ENCODE peak calls at places on chromosomes 5 and 9, in six cellular contexts. Q, H, N, G, Z and I are unnamed samples.

GRCh38 chr5:157690690-157691433 is 19.5 kb downstream of the C5orf52 start:
- DNase-seq in Q (no peak), H (no peak), N (no peak), G (no peak), Z (no peak), I (no peak)

GRCh38 chr5:66718374-66718977 is 122.3 kb downstream of the MAST4 start:
- DNase-seq in Q (no peak), H (no peak), N (no peak), G (no peak), Z (no peak), I (peak; percentile 46)

GRCh38 chr5:132052520-132052919 is 7.9 kb upstream of the IL3 start:
- DNase-seq in Q (no peak), H (no peak), N (no peak), G (no peak), Z (no peak), I (no peak)

GRCh38 chr5:151110992-151111391 is 30.2 kb upstream of the TNIP1 start:
- DNase-seq in Q (no peak), H (no peak), N (no peak), G (no peak), Z (no peak), I (no peak)

GRCh38 chr5:84478603-84479002 is 93.9 kb upstream of the EDIL3 start:
- DNase-seq in Q (no peak), H (no peak), N (no peak), G (peak; percentile 25), Z (peak; percentile 33), I (no peak)

GRCh38 chr5:111432828-111433536 is 79.4 kb downstream of the STARD4 start:
- DNase-seq in Q (no peak), H (no peak), N (no peak), G (peak; percentile 12), Z (peak; percentile 46), I (no peak)

GRCh38 chr5:142807378-142807911 is 37.3 kb downstream of the ARHGAP26 start:
- DNase-seq in Q (no peak), H (no peak), N (no peak), G (no peak), Z (no peak), I (peak; percentile 68)

GRCh38 chr9:84832453-84832852 is 162.9 kb downstream of the NTRK2 start:
- DNase-seq in Q (no peak), H (no peak), N (no peak), G (no peak), Z (no peak), I (no peak)

GRCh38 chr9:97543568-97543967 is 42.1 kb downstream of the TMOD1 start:
- DNase-seq in Q (no peak), H (no peak), N (no peak), G (peak; percentile 45), Z (no peak), I (no peak)

GRCh38 chr5:57133574-57133973 is 40.3 kb upstream of the GPBP1 start:
- DNase-seq in Q (no peak), H (no peak), N (no peak), G (no peak), Z (no peak), I (no peak)

GRCh38 chr5:120706877-120707276 is 242.8 kb downstream of the PRR16 start:
- DNase-seq in Q (no peak), H (no peak), N (no peak), G (no peak), Z (no peak), I (no peak)

GRCh38 chr5:115389074-115389798 is 92.8 kb upstream of the CCDC112 start:
- DNase-seq in Q (no peak), H (no peak), N (no peak), G (no peak), Z (peak; percentile 48), I (no peak)

GRCh38 chr5:146565764-146566163 is 49.8 kb upstream of the GPR151 start:
- DNase-seq in Q (peak; percentile 10), H (no peak), N (peak; percentile 29), G (peak; percentile 47), Z (peak; percentile 52), I (no peak)

GRCh38 chr5:79236364-79236969 is 536 bp downstream of the JMY start:
- DNase-seq in Q (no peak), H (no peak), N (no peak), G (peak; percentile 48), Z (peak; percentile 20), I (no peak)

GRCh38 chr9:36976371-36977030 is 57.6 kb downstream of the PAX5 start:
- DNase-seq in Q (no peak), H (no peak), N (no peak), G (peak; percentile 82), Z (no peak), I (no peak)

GRCh38 chr5:170389250-170389902 is at the start of gene KCNMB1:
- DNase-seq in Q (no peak), H (no peak), N (peak; percentile 33), G (no peak), Z (no peak), I (no peak)

GRCh38 chr5:112388739-112389138 is 30.3 kb downstream of the EPB41L4A start:
- DNase-seq in Q (no peak), H (no peak), N (no peak), G (no peak), Z (no peak), I (no peak)

GRCh38 chr9:101738566-101739183 is at the start of gene GRIN3A:
- DNase-seq in Q (no peak), H (no peak), N (peak; percentile 19), G (no peak), Z (no peak), I (no peak)

GRCh38 chr9:26500471-26500870 is 392.1 kb downstream of the CAAP1 start:
- DNase-seq in Q (no peak), H (no peak), N (no peak), G (no peak), Z (no peak), I (no peak)

GRCh38 chr9:29564564-29564963 is 1991.3 kb upstream of the C9orf72 start:
- DNase-seq in Q (no peak), H (no peak), N (no peak), G (peak; percentile 87), Z (no peak), I (no peak)

GRCh38 chr5:138849439-138849838 is 25.7 kb downstream of the LRRTM2 start:
- DNase-seq in Q (no peak), H (no peak), N (no peak), G (peak; percentile 52), Z (peak; percentile 36), I (no peak)

GRCh38 chr5:145978171-145978570 is 41.8 kb downstream of the SH3RF2 start:
- DNase-seq in Q (no peak), H (no peak), N (no peak), G (no peak), Z (no peak), I (no peak)

GRCh38 chr9:120926397-120926928 is at the start of gene TRAF1:
- DNase-seq in Q (no peak), H (no peak), N (no peak), G (no peak), Z (peak; percentile 45), I (peak; percentile 76)

GRCh38 chr5:154771383-154771901 is 16.3 kb downstream of the LARP1 start:
- DNase-seq in Q (no peak), H (peak; percentile 50), N (peak; percentile 31), G (peak; percentile 29), Z (peak; percentile 92), I (no peak)
- TF ChIP-seq CTCF in Q (no peak), H (peak; percentile 20), N (no peak), G (no peak), Z (no peak), I (no peak)

GRCh38 chr9:99013550-99013949 is 69.8 kb downstream of the COL15A1 start:
- DNase-seq in Q (no peak), H (no peak), N (no peak), G (no peak), Z (no peak), I (no peak)

GRCh38 chr9:99015448-99015847 is 71.7 kb downstream of the COL15A1 start:
- DNase-seq in Q (no peak), H (no peak), N (no peak), G (no peak), Z (no peak), I (no peak)

GRCh38 chr9:99011161-99011709 is 67.5 kb downstream of the COL15A1 start:
- DNase-seq in Q (no peak), H (no peak), N (no peak), G (no peak), Z (peak; percentile 48), I (no peak)

GRCh38 chr9:99015890-99016289 is 72.2 kb downstream of the COL15A1 start:
- DNase-seq in Q (no peak), H (no peak), N (no peak), G (no peak), Z (no peak), I (no peak)

GRCh38 chr9:99012957-99013512 is 69.3 kb downstream of the COL15A1 start:
- DNase-seq in Q (no peak), H (no peak), N (no peak), G (no peak), Z (no peak), I (no peak)
- TF ChIP-seq CTCF in Q (peak; percentile 22), H (no peak), N (peak; percentile 60), G (peak; percentile 9), Z (peak; percentile 35), I (peak; percentile 9)

GRCh38 chr9:137550958-137551655 is 572 bp upstream of the MRPL41 start:
- DNase-seq in Q (no peak), H (no peak), N (no peak), G (peak; percentile 52), Z (peak; percentile 44), I (no peak)

GRCh38 chr9:137554349-137554748 is 2.7 kb downstream of the MRPL41 start:
- DNase-seq in Q (no peak), H (no peak), N (no peak), G (no peak), Z (no peak), I (no peak)

GRCh38 chr9:137555179-137555578 is 3.5 kb downstream of the MRPL41 start:
- DNase-seq in Q (no peak), H (no peak), N (no peak), G (no peak), Z (no peak), I (no peak)

GRCh38 chr9:137550241-137550621 is at the start of gene PNPLA7:
- DNase-seq in Q (no peak), H (peak; percentile 28), N (peak; percentile 92), G (peak; percentile 47), Z (peak; percentile 43), I (peak; percentile 72)

DNA sequence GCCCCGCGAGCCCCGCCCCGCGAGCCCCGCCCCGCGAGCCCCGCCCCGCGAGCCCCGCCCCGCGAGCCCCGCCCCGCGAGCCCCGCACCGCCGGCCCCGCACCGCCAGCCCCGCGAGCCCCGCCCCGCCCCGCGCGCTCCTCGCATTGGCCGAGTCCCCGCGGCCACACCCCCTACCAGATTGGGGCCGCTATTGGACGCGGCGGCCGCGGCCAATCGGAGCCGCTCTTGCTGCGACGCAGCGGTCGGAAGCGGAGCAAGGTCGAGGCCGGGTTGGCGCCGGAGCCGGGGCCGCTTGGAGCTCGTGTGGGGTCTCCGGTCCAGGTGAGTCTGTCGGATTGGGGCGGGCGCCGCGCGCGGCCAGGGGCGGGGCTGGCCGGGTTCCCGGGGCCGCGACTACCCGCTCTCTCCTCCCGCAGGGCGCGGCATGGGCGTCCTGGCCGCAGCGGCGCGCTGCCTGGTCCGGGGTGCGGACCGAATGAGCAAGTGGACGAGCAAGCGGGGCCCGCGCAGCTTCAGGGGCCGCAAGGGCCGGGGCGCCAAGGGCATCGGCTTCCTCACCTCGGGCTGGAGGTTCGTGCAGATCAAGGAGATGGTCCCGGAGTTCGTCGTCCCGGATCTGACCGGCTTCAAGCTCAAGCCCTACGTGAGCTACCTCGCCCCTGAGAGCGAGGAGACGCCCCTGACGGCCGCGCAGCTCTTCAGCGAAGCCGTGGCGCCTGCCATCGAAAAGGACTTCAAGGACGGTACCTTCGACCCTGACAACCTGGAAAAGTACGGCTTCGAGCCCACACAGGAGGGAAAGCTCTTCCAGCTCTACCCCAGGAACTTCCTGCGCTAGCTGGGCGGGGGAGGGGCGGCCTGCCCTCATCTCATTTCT is at the start of gene MRPL41:
- DNase-seq in Q (peak; percentile 57), H (peak; percentile 51), N (peak; percentile 91), G (peak; percentile 86), Z (peak; percentile 68), I (peak; percentile 76)
- TF ChIP-seq CTCF in Q (no peak), H (no peak), N (no peak), G (no peak), Z (no peak), I (no peak)

GRCh38 chr5:174837919-174838902 is 113.8 kb downstream of the MSX2 start:
- DNase-seq in Q (no peak), H (peak; percentile 14), N (no peak), G (peak; percentile 7), Z (peak; percentile 24), I (no peak)
- TF ChIP-seq CTCF in Q (no peak), H (no peak), N (no peak), G (no peak), Z (no peak), I (no peak)